ENCODE peak calls at places on chromosomes 7 and 10, in four cellular contexts. One of them, this sample, is unnamed.

GRCh38 chr10:74544106-74544505 is 282.3 kb upstream of the KAT6B start:
- DNase-seq in GM23248: peak; percentile 52
- DNase-seq in foreskin fibroblast: no peak
- DNase-seq in tibial artery: no peak
- DNase-seq in this sample: no peak

GRCh38 chr10:34581871-34582532 is 233.1 kb downstream of the PARD3 start:
- DNase-seq in GM23248: peak; percentile 57
- DNase-seq in tibial artery: no peak
- DNase-seq in foreskin fibroblast: no peak
- DNase-seq in this sample: no peak

GRCh38 chr7:151175047-151175792 is 7.7 kb upstream of the GBX1 start:
- DNase-seq in foreskin fibroblast: no peak
- DNase-seq in GM23248: no peak
- DNase-seq in tibial artery: no peak
- DNase-seq in this sample: no peak

GRCh38 chr10:124011464-124011863 is 81.9 kb downstream of the CHST15 start:
- DNase-seq in tibial artery: no peak
- DNase-seq in foreskin fibroblast: no peak
- DNase-seq in GM23248: no peak
- DNase-seq in this sample: no peak

GRCh38 chr7:69605070-69605469 is 6.8 kb downstream of the AUTS2 start:
- DNase-seq in foreskin fibroblast: no peak
- DNase-seq in tibial artery: no peak
- DNase-seq in GM23248: no peak
- DNase-seq in this sample: no peak

GRCh38 chr10:85124592-85124991 is 796.2 kb downstream of the CCSER2 start:
- DNase-seq in tibial artery: no peak
- DNase-seq in foreskin fibroblast: no peak
- DNase-seq in GM23248: no peak
- DNase-seq in this sample: no peak

GRCh38 chr7:3294432-3295100 is 6.5 kb upstream of the SDK1 start:
- DNase-seq in GM23248: no peak
- DNase-seq in tibial artery: no peak
- DNase-seq in foreskin fibroblast: no peak
- DNase-seq in this sample: no peak

GRCh38 chr7:11896663-11897062 is 64.7 kb upstream of the THSD7A start:
- DNase-seq in tibial artery: no peak
- DNase-seq in foreskin fibroblast: no peak
- DNase-seq in GM23248: no peak
- DNase-seq in this sample: no peak

GRCh38 chr10:114645729-114646128 is 12.3 kb downstream of the ABLIM1 start:
- DNase-seq in tibial artery: no peak
- DNase-seq in GM23248: no peak
- DNase-seq in foreskin fibroblast: no peak
- DNase-seq in this sample: no peak

GRCh38 chr7:108149908-108150307 is 19.7 kb upstream of the LAMB4 start:
- DNase-seq in foreskin fibroblast: no peak
- DNase-seq in tibial artery: no peak
- DNase-seq in GM23248: no peak
- DNase-seq in this sample: no peak

GRCh38 chr10:100653957-100654834 is 91.2 kb upstream of the PAX2 start:
- DNase-seq in foreskin fibroblast: no peak
- DNase-seq in GM23248: peak; percentile 44
- DNase-seq in tibial artery: no peak
- DNase-seq in this sample: no peak

GRCh38 chr10:97549587-97550322 is 22.8 kb upstream of the ANKRD2 start:
- DNase-seq in foreskin fibroblast: no peak
- DNase-seq in GM23248: peak; percentile 34
- DNase-seq in tibial artery: no peak
- DNase-seq in this sample: no peak

GRCh38 chr7:137547477-137547876 is 203.9 kb upstream of the PTN start:
- DNase-seq in GM23248: peak; percentile 67
- DNase-seq in tibial artery: no peak
- DNase-seq in foreskin fibroblast: no peak
- DNase-seq in this sample: no peak

GRCh38 chr7:49980414-49980813 is 112.6 kb downstream of the ZPBP start:
- DNase-seq in foreskin fibroblast: no peak
- DNase-seq in GM23248: no peak
- DNase-seq in tibial artery: no peak
- DNase-seq in this sample: no peak

GRCh38 chr7:45221896-45222604 is 64.5 kb downstream of the RAMP3 start:
- DNase-seq in GM23248: no peak
- DNase-seq in foreskin fibroblast: no peak
- DNase-seq in tibial artery: no peak
- DNase-seq in this sample: no peak

GRCh38 chr10:117609095-117609821 is 66.7 kb downstream of the EMX2 start:
- DNase-seq in foreskin fibroblast: peak; percentile 57
- DNase-seq in tibial artery: peak; percentile 51
- DNase-seq in GM23248: peak; percentile 96
- DNase-seq in this sample: no peak

GRCh38 chr10:11238893-11239292 is 221.2 kb downstream of the CELF2 start:
- DNase-seq in foreskin fibroblast: no peak
- DNase-seq in GM23248: no peak
- DNase-seq in tibial artery: no peak
- DNase-seq in this sample: no peak

GRCh38 chr10:70749756-70750155 is 35.4 kb downstream of the TBATA start:
- DNase-seq in foreskin fibroblast: no peak
- DNase-seq in tibial artery: no peak
- DNase-seq in GM23248: no peak
- DNase-seq in this sample: no peak

GRCh38 chr10:133453516-133454203 is at the start of gene SCART1:
- DNase-seq in tibial artery: no peak
- DNase-seq in foreskin fibroblast: no peak
- DNase-seq in GM23248: no peak
- DNase-seq in this sample: no peak

GRCh38 chr10:130438861-130439260 is 302.7 kb downstream of the GLRX3 start:
- DNase-seq in tibial artery: no peak
- DNase-seq in foreskin fibroblast: no peak
- DNase-seq in GM23248: no peak
- DNase-seq in this sample: no peak

GRCh38 chr7:92313055-92313454 is 67.3 kb downstream of the ANKIB1 start:
- DNase-seq in foreskin fibroblast: no peak
- DNase-seq in GM23248: no peak
- DNase-seq in tibial artery: no peak
- DNase-seq in this sample: no peak

GRCh38 chr10:14219411-14219810 is 111.3 kb downstream of the FRMD4A start:
- DNase-seq in GM23248: no peak
- DNase-seq in tibial artery: no peak
- DNase-seq in foreskin fibroblast: no peak
- DNase-seq in this sample: no peak

GRCh38 chr10:61316866-61317265 is 136.3 kb downstream of the TMEM26 start:
- DNase-seq in GM23248: no peak
- DNase-seq in tibial artery: no peak
- DNase-seq in foreskin fibroblast: no peak
- DNase-seq in this sample: no peak

GRCh38 chr7:51369746-51370145 is 53.1 kb upstream of the COBL start:
- DNase-seq in GM23248: peak; percentile 37
- DNase-seq in foreskin fibroblast: no peak
- DNase-seq in tibial artery: no peak
- DNase-seq in this sample: no peak

GRCh38 chr10:104101902-104102301 is 16.2 kb upstream of the COL17A1 start:
- DNase-seq in foreskin fibroblast: no peak
- DNase-seq in tibial artery: no peak
- DNase-seq in GM23248: no peak
- DNase-seq in this sample: no peak

GRCh38 chr7:1956141-1956540 is 276.6 kb downstream of the MAD1L1 start:
- DNase-seq in foreskin fibroblast: no peak
- DNase-seq in tibial artery: no peak
- DNase-seq in GM23248: no peak
- DNase-seq in this sample: no peak

GRCh38 chr7:100093054-100093453 is 4.3 kb downstream of the COPS6 start:
- DNase-seq in foreskin fibroblast: no peak
- DNase-seq in tibial artery: no peak
- DNase-seq in GM23248: no peak
- DNase-seq in this sample: no peak

GRCh38 chr7:1608318-1608717 is 38.5 kb upstream of the PSMG3 start:
- DNase-seq in tibial artery: no peak
- DNase-seq in GM23248: no peak
- DNase-seq in foreskin fibroblast: no peak
- DNase-seq in this sample: no peak

GRCh38 chr7:24582171-24582570 is 8.9 kb downstream of the PALS2 start:
- DNase-seq in GM23248: no peak
- DNase-seq in foreskin fibroblast: no peak
- DNase-seq in tibial artery: no peak
- DNase-seq in this sample: no peak

GRCh38 chr10:79483948-79484347 is 28.4 kb upstream of the EIF5AL1 start:
- DNase-seq in foreskin fibroblast: peak; percentile 78
- DNase-seq in tibial artery: peak; percentile 48
- DNase-seq in GM23248: peak; percentile 73
- DNase-seq in this sample: no peak

GRCh38 chr7:132004528-132004927 is 448.1 kb upstream of the PODXL start:
- DNase-seq in GM23248: peak; percentile 63
- DNase-seq in tibial artery: no peak
- DNase-seq in foreskin fibroblast: peak; percentile 4
- DNase-seq in this sample: no peak

GRCh38 chr10:29658984-29659769 is 24.4 kb upstream of the SVIL start:
- DNase-seq in tibial artery: peak; percentile 55
- DNase-seq in GM23248: peak; percentile 98
- DNase-seq in foreskin fibroblast: peak; percentile 98
- DNase-seq in this sample: peak; percentile 95

GRCh38 chr7:104111294-104111693 is 96.5 kb downstream of the ORC5 start:
- DNase-seq in foreskin fibroblast: no peak
- DNase-seq in tibial artery: no peak
- DNase-seq in GM23248: no peak
- DNase-seq in this sample: no peak

GRCh38 chr7:26680616-26681015 is 183.8 kb downstream of the SKAP2 start:
- DNase-seq in foreskin fibroblast: no peak
- DNase-seq in GM23248: no peak
- DNase-seq in tibial artery: no peak
- DNase-seq in this sample: no peak